ENCODE peak calls at places on chromosomes 3 and 15, in seven cellular contexts. One of them, this sample, is unnamed.

GRCh38 chr3:151011427-151011826 is 38.9 kb upstream of the CLRN1 start:
- DNase-seq in upper lobe of left lung: no peak
- DNase-seq in K562: no peak
- DNase-seq in HCT116: no peak
- DNase-seq in SK-N-SH: no peak
- DNase-seq in vagina: no peak
- DNase-seq in stomach: no peak
- DNase-seq in this sample: no peak

GRCh38 chr3:87361956-87362355 is 85.6 kb upstream of the POU1F1 start:
- DNase-seq in upper lobe of left lung: no peak
- DNase-seq in K562: no peak
- DNase-seq in HCT116: no peak
- DNase-seq in SK-N-SH: no peak
- DNase-seq in vagina: no peak
- DNase-seq in stomach: no peak
- DNase-seq in this sample: no peak

GRCh38 chr3:196323723-196324122 is 5.7 kb upstream of the DYNLT2B start:
- DNase-seq in upper lobe of left lung: no peak
- DNase-seq in K562: no peak
- DNase-seq in HCT116: no peak
- DNase-seq in SK-N-SH: peak
- DNase-seq in vagina: no peak
- DNase-seq in stomach: no peak
- DNase-seq in this sample: no peak

GRCh38 chr3:184805351-184806038 is 6.5 kb upstream of the VPS8 start:
- DNase-seq in upper lobe of left lung: no peak
- DNase-seq in K562: peak
- DNase-seq in HCT116: no peak
- DNase-seq in SK-N-SH: peak
- DNase-seq in vagina: no peak
- DNase-seq in stomach: no peak
- DNase-seq in this sample: no peak

GRCh38 chr3:168051579-168052183 is 44.0 kb downstream of the GOLIM4 start:
- DNase-seq in upper lobe of left lung: no peak
- DNase-seq in K562: no peak
- DNase-seq in HCT116: no peak
- DNase-seq in SK-N-SH: no peak
- DNase-seq in vagina: no peak
- DNase-seq in stomach: no peak
- DNase-seq in this sample: no peak

GRCh38 chr3:13420817-13421755 is 964 bp upstream of the NUP210 start:
- DNase-seq in upper lobe of left lung: no peak
- DNase-seq in K562: peak
- DNase-seq in HCT116: no peak
- DNase-seq in SK-N-SH: no peak
- DNase-seq in vagina: no peak
- DNase-seq in stomach: peak
- DNase-seq in this sample: peak

GRCh38 chr15:58252586-58253323 is 114.6 kb downstream of the AQP9 start:
- DNase-seq in upper lobe of left lung: no peak
- DNase-seq in K562: no peak
- DNase-seq in HCT116: no peak
- DNase-seq in SK-N-SH: peak
- DNase-seq in vagina: no peak
- DNase-seq in stomach: no peak
- DNase-seq in this sample: no peak

GRCh38 chr3:82927309-82928253 is 1166.1 kb upstream of the GBE1 start:
- DNase-seq in upper lobe of left lung: no peak
- DNase-seq in K562: no peak
- DNase-seq in HCT116: no peak
- DNase-seq in SK-N-SH: no peak
- DNase-seq in vagina: no peak
- DNase-seq in stomach: no peak
- DNase-seq in this sample: no peak

GRCh38 chr3:149989307-149989706 is 18.6 kb upstream of the PFN2 start:
- DNase-seq in upper lobe of left lung: no peak
- DNase-seq in K562: no peak
- DNase-seq in HCT116: no peak
- DNase-seq in SK-N-SH: no peak
- DNase-seq in vagina: no peak
- DNase-seq in stomach: no peak
- DNase-seq in this sample: no peak

GRCh38 chr15:38252481-38253311 is at the start of gene SPRED1:
- DNase-seq in upper lobe of left lung: peak
- DNase-seq in K562: peak
- DNase-seq in HCT116: no peak
- DNase-seq in SK-N-SH: peak
- DNase-seq in vagina: no peak
- DNase-seq in stomach: peak
- DNase-seq in this sample: peak
- TF ChIP-seq POLR2AphosphoS5 in upper lobe of left lung: no peak
- TF ChIP-seq POLR2AphosphoS5 in K562: no peak
- TF ChIP-seq POLR2AphosphoS5 in HCT116: no peak
- TF ChIP-seq POLR2AphosphoS5 in SK-N-SH: no peak
- TF ChIP-seq POLR2AphosphoS5 in vagina: no peak
- TF ChIP-seq POLR2AphosphoS5 in stomach: no peak
- TF ChIP-seq POLR2AphosphoS5 in this sample: no peak

GRCh38 chr3:54989023-54989380 is 61.1 kb upstream of the LRTM1 start:
- DNase-seq in upper lobe of left lung: no peak
- DNase-seq in K562: no peak
- DNase-seq in HCT116: no peak
- DNase-seq in SK-N-SH: no peak
- DNase-seq in vagina: no peak
- DNase-seq in stomach: no peak
- DNase-seq in this sample: no peak

GRCh38 chr3:54983266-54983910 is 55.5 kb upstream of the LRTM1 start:
- DNase-seq in upper lobe of left lung: no peak
- DNase-seq in K562: no peak
- DNase-seq in HCT116: no peak
- DNase-seq in SK-N-SH: no peak
- DNase-seq in vagina: no peak
- DNase-seq in stomach: no peak
- DNase-seq in this sample: no peak

GRCh38 chr3:54987719-54988118 is 59.9 kb upstream of the LRTM1 start:
- DNase-seq in upper lobe of left lung: no peak
- DNase-seq in K562: no peak
- DNase-seq in HCT116: no peak
- DNase-seq in SK-N-SH: no peak
- DNase-seq in vagina: no peak
- DNase-seq in stomach: no peak
- DNase-seq in this sample: no peak

GRCh38 chr3:54986294-54986693 is 58.4 kb upstream of the LRTM1 start:
- DNase-seq in upper lobe of left lung: no peak
- DNase-seq in K562: no peak
- DNase-seq in HCT116: no peak
- DNase-seq in SK-N-SH: no peak
- DNase-seq in vagina: no peak
- DNase-seq in stomach: no peak
- DNase-seq in this sample: no peak

DNA sequence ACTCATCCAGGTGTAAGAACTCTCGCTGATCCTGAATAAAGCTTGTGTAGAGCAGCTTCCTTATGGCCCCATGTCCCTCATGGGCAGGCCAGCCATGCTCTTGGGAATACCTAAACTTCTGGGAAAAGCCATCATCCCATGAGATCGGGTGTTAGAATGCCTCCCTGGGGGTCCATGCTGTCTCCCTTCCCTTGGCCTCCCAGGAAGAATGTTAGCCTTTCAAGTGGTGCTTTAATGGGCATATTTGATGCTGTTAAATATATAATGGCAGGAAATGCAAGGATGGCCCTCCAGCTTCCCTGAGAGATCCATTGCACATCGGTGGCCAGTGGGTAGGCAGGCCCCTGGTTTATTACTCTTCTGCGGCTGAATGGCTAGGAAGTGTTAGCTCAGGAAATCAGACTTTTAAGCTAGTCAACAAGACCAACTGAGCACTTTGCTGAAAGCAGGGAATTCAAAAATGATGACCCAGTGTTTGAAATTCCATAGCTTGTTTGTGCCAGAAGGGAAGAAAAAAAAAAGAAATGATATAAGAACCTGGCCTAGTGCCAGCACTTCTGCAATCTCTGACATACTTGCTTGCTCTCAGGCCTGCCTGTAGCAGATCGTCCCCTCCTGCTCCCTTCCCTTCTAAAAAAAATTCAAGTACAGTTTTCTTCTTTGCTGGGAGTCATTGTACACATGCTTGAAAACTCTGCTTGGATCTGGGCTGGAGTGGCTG is 60.6 kb upstream of the LRTM1 start:
- DNase-seq in upper lobe of left lung: no peak
- DNase-seq in K562: no peak
- DNase-seq in HCT116: no peak
- DNase-seq in SK-N-SH: no peak
- DNase-seq in vagina: no peak
- DNase-seq in stomach: no peak
- DNase-seq in this sample: no peak
- H3K4me3 ChIP-seq in upper lobe of left lung: no peak
- H3K4me3 ChIP-seq in K562: no peak
- H3K4me3 ChIP-seq in HCT116: no peak
- H3K4me3 ChIP-seq in SK-N-SH: no peak
- H3K4me3 ChIP-seq in vagina: no peak
- H3K4me3 ChIP-seq in stomach: no peak
- H3K4me3 ChIP-seq in this sample: no peak

GRCh38 chr3:123960791-123961507 is at the start of gene CCDC14:
- DNase-seq in upper lobe of left lung: peak
- DNase-seq in K562: peak
- DNase-seq in HCT116: peak
- DNase-seq in SK-N-SH: peak
- DNase-seq in vagina: no peak
- DNase-seq in stomach: peak
- DNase-seq in this sample: peak
- TF ChIP-seq POLR2AphosphoS5 in upper lobe of left lung: peak
- TF ChIP-seq POLR2AphosphoS5 in K562: peak
- TF ChIP-seq POLR2AphosphoS5 in HCT116: peak
- TF ChIP-seq POLR2AphosphoS5 in SK-N-SH: peak
- TF ChIP-seq POLR2AphosphoS5 in vagina: peak
- TF ChIP-seq POLR2AphosphoS5 in stomach: peak
- TF ChIP-seq POLR2AphosphoS5 in this sample: peak

GRCh38 chr15:63500265-63501250 is 3.8 kb upstream of the USP3 start:
- DNase-seq in upper lobe of left lung: no peak
- DNase-seq in K562: no peak
- DNase-seq in HCT116: no peak
- DNase-seq in SK-N-SH: no peak
- DNase-seq in vagina: no peak
- DNase-seq in stomach: peak
- DNase-seq in this sample: no peak
- H3K4me3 ChIP-seq in upper lobe of left lung: peak
- H3K4me3 ChIP-seq in K562: no peak
- H3K4me3 ChIP-seq in HCT116: peak
- H3K4me3 ChIP-seq in SK-N-SH: no peak
- H3K4me3 ChIP-seq in vagina: peak
- H3K4me3 ChIP-seq in stomach: peak
- H3K4me3 ChIP-seq in this sample: no peak

GRCh38 chr3:3545360-3545759 is 253.9 kb upstream of the LRRN1 start:
- DNase-seq in upper lobe of left lung: no peak
- DNase-seq in K562: no peak
- DNase-seq in HCT116: no peak
- DNase-seq in SK-N-SH: no peak
- DNase-seq in vagina: no peak
- DNase-seq in stomach: no peak
- DNase-seq in this sample: no peak
- TF ChIP-seq POLR2AphosphoS5 in upper lobe of left lung: no peak
- TF ChIP-seq POLR2AphosphoS5 in K562: no peak
- TF ChIP-seq POLR2AphosphoS5 in HCT116: no peak
- TF ChIP-seq POLR2AphosphoS5 in SK-N-SH: no peak
- TF ChIP-seq POLR2AphosphoS5 in vagina: no peak
- TF ChIP-seq POLR2AphosphoS5 in stomach: no peak
- TF ChIP-seq POLR2AphosphoS5 in this sample: no peak

GRCh38 chr3:71784914-71785593 is at the start of gene PROK2:
- DNase-seq in upper lobe of left lung: peak
- DNase-seq in K562: no peak
- DNase-seq in HCT116: no peak
- DNase-seq in SK-N-SH: peak
- DNase-seq in vagina: no peak
- DNase-seq in stomach: no peak
- DNase-seq in this sample: peak

GRCh38 chr3:71786551-71786950 is 1.6 kb upstream of the PROK2 start:
- DNase-seq in upper lobe of left lung: no peak
- DNase-seq in K562: no peak
- DNase-seq in HCT116: no peak
- DNase-seq in SK-N-SH: no peak
- DNase-seq in vagina: no peak
- DNase-seq in stomach: no peak
- DNase-seq in this sample: no peak

GRCh38 chr3:71787851-71788405 is 3.0 kb upstream of the PROK2 start:
- DNase-seq in upper lobe of left lung: no peak
- DNase-seq in K562: no peak
- DNase-seq in HCT116: no peak
- DNase-seq in SK-N-SH: no peak
- DNase-seq in vagina: no peak
- DNase-seq in stomach: no peak
- DNase-seq in this sample: no peak

GRCh38 chr3:71784201-71784913 is 591 bp downstream of the PROK2 start:
- DNase-seq in upper lobe of left lung: no peak
- DNase-seq in K562: no peak
- DNase-seq in HCT116: no peak
- DNase-seq in SK-N-SH: no peak
- DNase-seq in vagina: no peak
- DNase-seq in stomach: no peak
- DNase-seq in this sample: no peak

GRCh38 chr3:71785594-71786472 is 885 bp upstream of the PROK2 start:
- DNase-seq in upper lobe of left lung: no peak
- DNase-seq in K562: no peak
- DNase-seq in HCT116: no peak
- DNase-seq in SK-N-SH: no peak
- DNase-seq in vagina: no peak
- DNase-seq in stomach: no peak
- DNase-seq in this sample: no peak
- H3K4me3 ChIP-seq in upper lobe of left lung: peak
- H3K4me3 ChIP-seq in K562: no peak
- H3K4me3 ChIP-seq in HCT116: no peak
- H3K4me3 ChIP-seq in SK-N-SH: no peak
- H3K4me3 ChIP-seq in vagina: peak
- H3K4me3 ChIP-seq in stomach: peak
- H3K4me3 ChIP-seq in this sample: peak

GRCh38 chr15:68765602-68766368 is 54.9 kb downstream of the ANP32A start:
- DNase-seq in upper lobe of left lung: no peak
- DNase-seq in K562: no peak
- DNase-seq in HCT116: no peak
- DNase-seq in SK-N-SH: no peak
- DNase-seq in vagina: peak
- DNase-seq in stomach: no peak
- DNase-seq in this sample: no peak
- TF ChIP-seq POLR2AphosphoS5 in upper lobe of left lung: no peak
- TF ChIP-seq POLR2AphosphoS5 in K562: no peak
- TF ChIP-seq POLR2AphosphoS5 in HCT116: no peak
- TF ChIP-seq POLR2AphosphoS5 in SK-N-SH: no peak
- TF ChIP-seq POLR2AphosphoS5 in vagina: no peak
- TF ChIP-seq POLR2AphosphoS5 in stomach: no peak
- TF ChIP-seq POLR2AphosphoS5 in this sample: no peak

DNA sequence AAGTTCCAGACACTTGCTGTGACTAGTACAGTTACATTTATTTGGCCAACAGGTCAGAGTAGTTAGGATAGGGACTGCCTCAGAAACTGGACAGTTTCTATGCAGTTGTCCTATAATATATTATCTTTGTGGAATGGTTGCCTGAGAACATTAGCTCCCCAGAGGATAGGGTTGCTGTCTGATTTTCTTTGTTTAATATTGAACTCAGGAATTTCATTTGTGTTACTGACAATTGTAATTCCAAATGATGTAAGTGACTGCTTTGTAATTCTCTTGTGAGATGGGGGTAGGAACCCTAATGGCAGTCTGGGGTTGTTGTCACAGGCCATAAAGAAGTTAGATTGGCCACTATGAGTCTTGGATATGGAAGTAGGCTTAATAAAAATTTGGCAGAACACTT is 2.2 kb downstream of the NXPE3 start:
- DNase-seq in upper lobe of left lung: no peak
- DNase-seq in K562: no peak
- DNase-seq in HCT116: no peak
- DNase-seq in SK-N-SH: no peak
- DNase-seq in vagina: no peak
- DNase-seq in stomach: no peak
- DNase-seq in this sample: no peak
- H3K4me3 ChIP-seq in upper lobe of left lung: no peak
- H3K4me3 ChIP-seq in K562: no peak
- H3K4me3 ChIP-seq in HCT116: no peak
- H3K4me3 ChIP-seq in SK-N-SH: peak
- H3K4me3 ChIP-seq in vagina: no peak
- H3K4me3 ChIP-seq in stomach: no peak
- H3K4me3 ChIP-seq in this sample: no peak

This sample was measured in spleen.